ENCODE peak calls at places on chromosomes 11 and 22, in ten cellular contexts. X is M059J, S is EL, P is NCI-H446, J is NCI-H187 treated with DMSO at 0.1 percent for 48 hours, D is MM.1S, N is GM20000, M is NCI-H1417 treated with DMSO at 0.1 percent for 48 hours, V is glomerular endothelial cell, C is lung. E is an unnamed sample.
A peak's percentile ranks its signal among the peaks of the same experiment; 100 is the strongest.

GRCh38 chr11:94169516-94169915 is 40.9 kb downstream of the PANX1 start:
- DNase-seq in X (no peak), S (no peak), P (no peak), J (no peak), D (no peak), N (no peak), M (no peak), V (no peak), C (no peak), E (no peak)

GRCh38 chr22:33361581-33361980 is 303.4 kb upstream of the SYN3 start:
- DNase-seq in X (peak; percentile 4), S (no peak), P (no peak), J (no peak), D (no peak), N (no peak), M (no peak), V (no peak), C (no peak), E (peak; percentile 11)

GRCh38 chr11:17743026-17743807 is 8.6 kb downstream of the KCNC1 start:
- DNase-seq in X (no peak), S (no peak), P (no peak), J (no peak), D (no peak), N (no peak), M (no peak), V (no peak), C (no peak), E (no peak)

GRCh38 chr22:29344137-29344536 is 28.6 kb upstream of the RASL10A start:
- DNase-seq in X (peak; percentile 96), S (peak; percentile 98), P (peak; percentile 95), J (no peak), D (no peak), N (no peak), M (peak; percentile 43), V (no peak), C (peak; percentile 72), E (peak; percentile 96)

GRCh38 chr22:31350410-31350863 is 4.3 kb upstream of the PATZ1 start:
- DNase-seq in X (peak; percentile 59), S (no peak), P (peak; percentile 90), J (no peak), D (peak; percentile 56), N (no peak), M (no peak), V (no peak), C (no peak), E (peak; percentile 28)

GRCh38 chr11:12052676-12053605 is 44.5 kb upstream of the DKK3 start:
- DNase-seq in X (peak; percentile 43), S (no peak), P (no peak), J (no peak), D (no peak), N (no peak), M (no peak), V (no peak), C (no peak), E (no peak)

GRCh38 chr22:44824271-44824670 is 71.9 kb downstream of the ARHGAP8 start:
- DNase-seq in X (no peak), S (no peak), P (no peak), J (no peak), D (no peak), N (no peak), M (no peak), V (no peak), C (no peak), E (no peak)

GRCh38 chr11:125180413-125181305 is 16.1 kb downstream of the PKNOX2 start:
- DNase-seq in X (peak; percentile 48), S (no peak), P (no peak), J (no peak), D (no peak), N (no peak), M (no peak), V (no peak), C (no peak), E (no peak)

GRCh38 chr22:35116817-35117216 is 50.9 kb downstream of the ISX start:
- DNase-seq in X (peak; percentile 15), S (no peak), P (no peak), J (no peak), D (no peak), N (no peak), M (no peak), V (no peak), C (no peak), E (no peak)

GRCh38 chr22:19218541-19219233 is 40.2 kb upstream of the SLC25A1 start:
- DNase-seq in X (no peak), S (no peak), P (no peak), J (no peak), D (no peak), N (no peak), M (no peak), V (no peak), C (no peak), E (no peak)

GRCh38 chr11:125223901-125224331 is 59.4 kb downstream of the PKNOX2 start:
- DNase-seq in X (no peak), S (no peak), P (no peak), J (no peak), D (no peak), N (no peak), M (no peak), V (no peak), C (no peak), E (no peak)